ENCODE peak calls at places on chromosomes 4 and X, in nine cellular contexts. One of them, this sample, is unnamed.

GRCh38 chr4:187922274-187922673 is 73.3 kb upstream of the ZFP42 start:
- DNase-seq in activated T-helper 9 cell treated with anti-CD3 and anti-CD28 coated beads, Interleukin-2, amount 50 U/mL, for 16 hours: no peak
- DNase-seq in amniotic stem cell: peak
- DNase-seq in astrocyte of the cerebellum: no peak
- DNase-seq in lower lobe of right lung: no peak
- DNase-seq in HS-5: no peak
- DNase-seq in activated B cell treated with CpG ODN at 0.5 μM for 24 hours: no peak
- DNase-seq in fibroblast of mammary gland: no peak
- DNase-seq in stimulated activated CD4-positive, alpha-beta T cell treated with anti-CD3 and anti-CD28 coated beads, Interleukin-4, amount 100 ng/mL, for 24 hours: no peak
- DNase-seq in this sample: no peak

GRCh38 chrX:14779589-14779988 is 93.3 kb downstream of the FANCB start:
- DNase-seq in HS-5: no peak
- DNase-seq in activated T-helper 9 cell treated with anti-CD3 and anti-CD28 coated beads, Interleukin-2, amount 50 U/mL, for 16 hours: no peak
- DNase-seq in lower lobe of right lung: no peak
- DNase-seq in amniotic stem cell: no peak
- DNase-seq in fibroblast of mammary gland: no peak
- DNase-seq in stimulated activated CD4-positive, alpha-beta T cell treated with anti-CD3 and anti-CD28 coated beads, Interleukin-4, amount 100 ng/mL, for 24 hours: no peak
- DNase-seq in activated B cell treated with CpG ODN at 0.5 μM for 24 hours: no peak
- DNase-seq in astrocyte of the cerebellum: no peak
- DNase-seq in this sample: peak

GRCh38 chr4:24496597-24496996 is 87.8 kb downstream of the DHX15 start:
- DNase-seq in activated B cell treated with CpG ODN at 0.5 μM for 24 hours: no peak
- DNase-seq in fibroblast of mammary gland: no peak
- DNase-seq in HS-5: no peak
- DNase-seq in astrocyte of the cerebellum: no peak
- DNase-seq in amniotic stem cell: no peak
- DNase-seq in lower lobe of right lung: no peak
- DNase-seq in stimulated activated CD4-positive, alpha-beta T cell treated with anti-CD3 and anti-CD28 coated beads, Interleukin-4, amount 100 ng/mL, for 24 hours: no peak
- DNase-seq in activated T-helper 9 cell treated with anti-CD3 and anti-CD28 coated beads, Interleukin-2, amount 50 U/mL, for 16 hours: no peak
- DNase-seq in this sample: no peak

GRCh38 chrX:65932173-65933084 is 107.5 kb downstream of the VSIG4 start:
- DNase-seq in astrocyte of the cerebellum: no peak
- DNase-seq in amniotic stem cell: no peak
- DNase-seq in lower lobe of right lung: no peak
- DNase-seq in fibroblast of mammary gland: no peak
- DNase-seq in activated T-helper 9 cell treated with anti-CD3 and anti-CD28 coated beads, Interleukin-2, amount 50 U/mL, for 16 hours: no peak
- DNase-seq in stimulated activated CD4-positive, alpha-beta T cell treated with anti-CD3 and anti-CD28 coated beads, Interleukin-4, amount 100 ng/mL, for 24 hours: peak
- DNase-seq in HS-5: no peak
- DNase-seq in activated B cell treated with CpG ODN at 0.5 μM for 24 hours: no peak
- DNase-seq in this sample: peak

GRCh38 chrX:120514236-120514635 is 45.1 kb upstream of the LAMP2 start:
- DNase-seq in stimulated activated CD4-positive, alpha-beta T cell treated with anti-CD3 and anti-CD28 coated beads, Interleukin-4, amount 100 ng/mL, for 24 hours: no peak
- DNase-seq in activated B cell treated with CpG ODN at 0.5 μM for 24 hours: no peak
- DNase-seq in lower lobe of right lung: no peak
- DNase-seq in astrocyte of the cerebellum: peak
- DNase-seq in amniotic stem cell: no peak
- DNase-seq in activated T-helper 9 cell treated with anti-CD3 and anti-CD28 coated beads, Interleukin-2, amount 50 U/mL, for 16 hours: no peak
- DNase-seq in fibroblast of mammary gland: peak
- DNase-seq in HS-5: no peak
- DNase-seq in this sample: peak

GRCh38 chr4:180695851-180696250 is 1547.4 kb upstream of the TENM3 start:
- DNase-seq in astrocyte of the cerebellum: peak
- DNase-seq in activated T-helper 9 cell treated with anti-CD3 and anti-CD28 coated beads, Interleukin-2, amount 50 U/mL, for 16 hours: no peak
- DNase-seq in amniotic stem cell: peak
- DNase-seq in fibroblast of mammary gland: peak
- DNase-seq in lower lobe of right lung: no peak
- DNase-seq in stimulated activated CD4-positive, alpha-beta T cell treated with anti-CD3 and anti-CD28 coated beads, Interleukin-4, amount 100 ng/mL, for 24 hours: no peak
- DNase-seq in HS-5: peak
- DNase-seq in activated B cell treated with CpG ODN at 0.5 μM for 24 hours: no peak
- DNase-seq in this sample: peak

GRCh38 chr4:131316086-131316485 is 1833.0 kb upstream of the PCDH10 start:
- DNase-seq in activated B cell treated with CpG ODN at 0.5 μM for 24 hours: no peak
- DNase-seq in astrocyte of the cerebellum: no peak
- DNase-seq in stimulated activated CD4-positive, alpha-beta T cell treated with anti-CD3 and anti-CD28 coated beads, Interleukin-4, amount 100 ng/mL, for 24 hours: no peak
- DNase-seq in fibroblast of mammary gland: no peak
- DNase-seq in lower lobe of right lung: no peak
- DNase-seq in HS-5: no peak
- DNase-seq in amniotic stem cell: no peak
- DNase-seq in activated T-helper 9 cell treated with anti-CD3 and anti-CD28 coated beads, Interleukin-2, amount 50 U/mL, for 16 hours: no peak
- DNase-seq in this sample: peak

GRCh38 chr4:139760558-139760957 is 94.9 kb downstream of the MGST2 start:
- DNase-seq in lower lobe of right lung: no peak
- DNase-seq in amniotic stem cell: no peak
- DNase-seq in fibroblast of mammary gland: no peak
- DNase-seq in activated B cell treated with CpG ODN at 0.5 μM for 24 hours: no peak
- DNase-seq in activated T-helper 9 cell treated with anti-CD3 and anti-CD28 coated beads, Interleukin-2, amount 50 U/mL, for 16 hours: no peak
- DNase-seq in HS-5: no peak
- DNase-seq in stimulated activated CD4-positive, alpha-beta T cell treated with anti-CD3 and anti-CD28 coated beads, Interleukin-4, amount 100 ng/mL, for 24 hours: no peak
- DNase-seq in astrocyte of the cerebellum: no peak
- DNase-seq in this sample: no peak

GRCh38 chr4:69689530-69690111 is 36.6 kb upstream of the UGT2A1 start:
- DNase-seq in lower lobe of right lung: no peak
- DNase-seq in astrocyte of the cerebellum: peak
- DNase-seq in stimulated activated CD4-positive, alpha-beta T cell treated with anti-CD3 and anti-CD28 coated beads, Interleukin-4, amount 100 ng/mL, for 24 hours: no peak
- DNase-seq in fibroblast of mammary gland: peak
- DNase-seq in amniotic stem cell: no peak
- DNase-seq in HS-5: no peak
- DNase-seq in activated T-helper 9 cell treated with anti-CD3 and anti-CD28 coated beads, Interleukin-2, amount 50 U/mL, for 16 hours: no peak
- DNase-seq in activated B cell treated with CpG ODN at 0.5 μM for 24 hours: no peak
- DNase-seq in this sample: peak

GRCh38 chrX:50988649-50989048 is 78.1 kb downstream of the BMP15 start:
- DNase-seq in astrocyte of the cerebellum: no peak
- DNase-seq in activated B cell treated with CpG ODN at 0.5 μM for 24 hours: no peak
- DNase-seq in lower lobe of right lung: no peak
- DNase-seq in amniotic stem cell: peak
- DNase-seq in activated T-helper 9 cell treated with anti-CD3 and anti-CD28 coated beads, Interleukin-2, amount 50 U/mL, for 16 hours: no peak
- DNase-seq in fibroblast of mammary gland: peak
- DNase-seq in HS-5: no peak
- DNase-seq in stimulated activated CD4-positive, alpha-beta T cell treated with anti-CD3 and anti-CD28 coated beads, Interleukin-4, amount 100 ng/mL, for 24 hours: peak
- DNase-seq in this sample: peak

GRCh38 chrX:83022020-83022419 is 486.1 kb upstream of the POU3F4 start:
- DNase-seq in amniotic stem cell: no peak
- DNase-seq in HS-5: no peak
- DNase-seq in stimulated activated CD4-positive, alpha-beta T cell treated with anti-CD3 and anti-CD28 coated beads, Interleukin-4, amount 100 ng/mL, for 24 hours: no peak
- DNase-seq in lower lobe of right lung: no peak
- DNase-seq in activated T-helper 9 cell treated with anti-CD3 and anti-CD28 coated beads, Interleukin-2, amount 50 U/mL, for 16 hours: no peak
- DNase-seq in fibroblast of mammary gland: no peak
- DNase-seq in astrocyte of the cerebellum: peak
- DNase-seq in activated B cell treated with CpG ODN at 0.5 μM for 24 hours: no peak
- DNase-seq in this sample: no peak

GRCh38 chr4:173247316-173247715 is 78.7 kb downstream of the GALNT7 start:
- DNase-seq in amniotic stem cell: no peak
- DNase-seq in activated B cell treated with CpG ODN at 0.5 μM for 24 hours: no peak
- DNase-seq in stimulated activated CD4-positive, alpha-beta T cell treated with anti-CD3 and anti-CD28 coated beads, Interleukin-4, amount 100 ng/mL, for 24 hours: no peak
- DNase-seq in fibroblast of mammary gland: no peak
- DNase-seq in activated T-helper 9 cell treated with anti-CD3 and anti-CD28 coated beads, Interleukin-2, amount 50 U/mL, for 16 hours: no peak
- DNase-seq in HS-5: no peak
- DNase-seq in lower lobe of right lung: no peak
- DNase-seq in astrocyte of the cerebellum: no peak
- DNase-seq in this sample: no peak

This sample was measured in ELR.